ENCODE peak calls at places on chromosomes 2 and 18, in seven cellular contexts. One of them, this sample, is unnamed.
A peak's percentile ranks its signal among the peaks of the same experiment; 100 is the strongest.

GRCh38 chr2:151111599-151112278 is 149.9 kb downstream of the RBM43 start:
- DNase-seq in HCT116: no peak
- DNase-seq in activated gamma-delta T cell treated with anti-CD3 and anti-CD28 coated beads, Interleukin-2, amount 50 U/mL, for 16 hours: no peak
- DNase-seq in HS-5: peak; percentile 67
- DNase-seq in bronchial epithelial cell: peak; percentile 90
- DNase-seq in IMR-90: peak; percentile 93
- DNase-seq in left colon: no peak
- DNase-seq in this sample: no peak

GRCh38 chr2:118970396-118971135 is 28.6 kb downstream of the MARCO start:
- DNase-seq in HCT116: no peak
- DNase-seq in activated gamma-delta T cell treated with anti-CD3 and anti-CD28 coated beads, Interleukin-2, amount 50 U/mL, for 16 hours: no peak
- DNase-seq in HS-5: no peak
- DNase-seq in bronchial epithelial cell: no peak
- DNase-seq in IMR-90: no peak
- DNase-seq in left colon: no peak
- DNase-seq in this sample: peak; percentile 90

GRCh38 chr2:179344970-179345369 is 80.3 kb upstream of the SESTD1 start:
- DNase-seq in HCT116: no peak
- DNase-seq in activated gamma-delta T cell treated with anti-CD3 and anti-CD28 coated beads, Interleukin-2, amount 50 U/mL, for 16 hours: no peak
- DNase-seq in HS-5: no peak
- DNase-seq in bronchial epithelial cell: peak; percentile 22
- DNase-seq in IMR-90: no peak
- DNase-seq in left colon: no peak
- DNase-seq in this sample: no peak

GRCh38 chr2:120287183-120288015 is 34.7 kb downstream of the RALB start:
- DNase-seq in HCT116: peak; percentile 54
- DNase-seq in activated gamma-delta T cell treated with anti-CD3 and anti-CD28 coated beads, Interleukin-2, amount 50 U/mL, for 16 hours: no peak
- DNase-seq in HS-5: peak; percentile 92
- DNase-seq in bronchial epithelial cell: peak; percentile 89
- DNase-seq in IMR-90: peak; percentile 96
- DNase-seq in left colon: no peak
- DNase-seq in this sample: no peak

GRCh38 chr2:113068706-113069485 is 1.1 kb downstream of the IL1F10 start:
- DNase-seq in HCT116: no peak
- DNase-seq in activated gamma-delta T cell treated with anti-CD3 and anti-CD28 coated beads, Interleukin-2, amount 50 U/mL, for 16 hours: no peak
- DNase-seq in HS-5: no peak
- DNase-seq in bronchial epithelial cell: peak; percentile 83
- DNase-seq in IMR-90: no peak
- DNase-seq in left colon: no peak
- DNase-seq in this sample: no peak

GRCh38 chr2:103008586-103008985 is 246.8 kb downstream of the TMEM182 start:
- DNase-seq in HCT116: no peak
- DNase-seq in activated gamma-delta T cell treated with anti-CD3 and anti-CD28 coated beads, Interleukin-2, amount 50 U/mL, for 16 hours: no peak
- DNase-seq in HS-5: no peak
- DNase-seq in bronchial epithelial cell: no peak
- DNase-seq in IMR-90: no peak
- DNase-seq in left colon: no peak
- DNase-seq in this sample: no peak

GRCh38 chr18:73244411-73244810 is 376.6 kb upstream of the NETO1 start:
- DNase-seq in HCT116: no peak
- DNase-seq in activated gamma-delta T cell treated with anti-CD3 and anti-CD28 coated beads, Interleukin-2, amount 50 U/mL, for 16 hours: no peak
- DNase-seq in HS-5: no peak
- DNase-seq in bronchial epithelial cell: peak; percentile 25
- DNase-seq in IMR-90: peak; percentile 34
- DNase-seq in left colon: no peak
- DNase-seq in this sample: no peak

GRCh38 chr2:23360571-23361125 is 24.3 kb upstream of the KLHL29 start:
- DNase-seq in HCT116: no peak
- DNase-seq in activated gamma-delta T cell treated with anti-CD3 and anti-CD28 coated beads, Interleukin-2, amount 50 U/mL, for 16 hours: no peak
- DNase-seq in HS-5: no peak
- DNase-seq in bronchial epithelial cell: no peak
- DNase-seq in IMR-90: peak; percentile 28
- DNase-seq in left colon: no peak
- DNase-seq in this sample: no peak

GRCh38 chr2:61536086-61536722 is 2.0 kb downstream of the XPO1 start:
- DNase-seq in HCT116: no peak
- DNase-seq in activated gamma-delta T cell treated with anti-CD3 and anti-CD28 coated beads, Interleukin-2, amount 50 U/mL, for 16 hours: no peak
- DNase-seq in HS-5: no peak
- DNase-seq in bronchial epithelial cell: peak; percentile 93
- DNase-seq in IMR-90: peak; percentile 16
- DNase-seq in left colon: no peak
- DNase-seq in this sample: no peak

GRCh38 chr2:46076251-46076650 is 221.0 kb upstream of the EPAS1 start:
- DNase-seq in HCT116: no peak
- DNase-seq in activated gamma-delta T cell treated with anti-CD3 and anti-CD28 coated beads, Interleukin-2, amount 50 U/mL, for 16 hours: no peak
- DNase-seq in HS-5: no peak
- DNase-seq in bronchial epithelial cell: no peak
- DNase-seq in IMR-90: peak; percentile 81
- DNase-seq in left colon: no peak
- DNase-seq in this sample: no peak

GRCh38 chr2:3631161-3631850 is 26.7 kb upstream of the ALLC start:
- DNase-seq in HCT116: no peak
- DNase-seq in activated gamma-delta T cell treated with anti-CD3 and anti-CD28 coated beads, Interleukin-2, amount 50 U/mL, for 16 hours: no peak
- DNase-seq in HS-5: no peak
- DNase-seq in bronchial epithelial cell: no peak
- DNase-seq in IMR-90: no peak
- DNase-seq in left colon: no peak
- DNase-seq in this sample: no peak

GRCh38 chr2:67341336-67341735 is 55.8 kb upstream of the ETAA1 start:
- DNase-seq in HCT116: no peak
- DNase-seq in activated gamma-delta T cell treated with anti-CD3 and anti-CD28 coated beads, Interleukin-2, amount 50 U/mL, for 16 hours: no peak
- DNase-seq in HS-5: no peak
- DNase-seq in bronchial epithelial cell: no peak
- DNase-seq in IMR-90: no peak
- DNase-seq in left colon: no peak
- DNase-seq in this sample: no peak

GRCh38 chr2:225124311-225124832 is 82.1 kb upstream of the DOCK10 start:
- DNase-seq in HCT116: no peak
- DNase-seq in activated gamma-delta T cell treated with anti-CD3 and anti-CD28 coated beads, Interleukin-2, amount 50 U/mL, for 16 hours: no peak
- DNase-seq in HS-5: no peak
- DNase-seq in bronchial epithelial cell: no peak
- DNase-seq in IMR-90: peak; percentile 21
- DNase-seq in left colon: no peak
- DNase-seq in this sample: no peak

GRCh38 chr2:240922234-240922981 is 16.3 kb downstream of the CROCC2 start:
- DNase-seq in HCT116: no peak
- DNase-seq in activated gamma-delta T cell treated with anti-CD3 and anti-CD28 coated beads, Interleukin-2, amount 50 U/mL, for 16 hours: no peak
- DNase-seq in HS-5: no peak
- DNase-seq in bronchial epithelial cell: no peak
- DNase-seq in IMR-90: no peak
- DNase-seq in left colon: no peak
- DNase-seq in this sample: no peak

GRCh38 chr2:21819475-21819874 is 695.7 kb downstream of the TDRD15 start:
- DNase-seq in HCT116: no peak
- DNase-seq in activated gamma-delta T cell treated with anti-CD3 and anti-CD28 coated beads, Interleukin-2, amount 50 U/mL, for 16 hours: no peak
- DNase-seq in HS-5: peak; percentile 5
- DNase-seq in bronchial epithelial cell: peak; percentile 9
- DNase-seq in IMR-90: peak; percentile 83
- DNase-seq in left colon: no peak
- DNase-seq in this sample: no peak

GRCh38 chr2:65432227-65433190 is at the start of gene SPRED2:
- DNase-seq in HCT116: peak; percentile 95
- DNase-seq in activated gamma-delta T cell treated with anti-CD3 and anti-CD28 coated beads, Interleukin-2, amount 50 U/mL, for 16 hours: peak; percentile 42
- DNase-seq in HS-5: peak; percentile 85
- DNase-seq in bronchial epithelial cell: peak; percentile 89
- DNase-seq in IMR-90: peak; percentile 97
- DNase-seq in left colon: peak; percentile 90
- DNase-seq in this sample: peak; percentile 95

GRCh38 chr18:7116832-7117389 is 686 bp downstream of the LAMA1 start:
- DNase-seq in HCT116: no peak
- DNase-seq in activated gamma-delta T cell treated with anti-CD3 and anti-CD28 coated beads, Interleukin-2, amount 50 U/mL, for 16 hours: no peak
- DNase-seq in HS-5: no peak
- DNase-seq in bronchial epithelial cell: no peak
- DNase-seq in IMR-90: no peak
- DNase-seq in left colon: no peak
- DNase-seq in this sample: no peak

This sample was measured in HL-60.